ENCODE peak calls at places on chromosomes 5 and 9, in ten cellular contexts. W is neuronal stem cell; U is omental fat pad; M is neural crest cell; Z is GM06990; G is WTC11; N is stimulated activated CD4-positive, alpha-beta T cell treated with anti-CD3 and anti-CD28 coated beads, Interleukin-15, amount 100 ng/mL, for 1 hour; T is head of caudate nucleus; A is nucleus accumbens; E is CD8-positive, alpha-beta memory T cell. S is an unnamed sample.

GRCh38 chr5:38603691-38604090 is 47.2 kb upstream of the LIFR start:
- DNase-seq in W (no peak), U (no peak), M (no peak), Z (no peak), G (no peak), N (no peak), T (no peak), A (no peak), E (no peak), S (no peak)

GRCh38 chr5:131206061-131206460 is 35.3 kb downstream of the LYRM7 start:
- DNase-seq in W (no peak), U (no peak), M (no peak), Z (no peak), G (no peak), N (no peak), T (no peak), A (no peak), E (no peak), S (no peak)

GRCh38 chr5:52981507-52981906 is 7.6 kb upstream of the ITGA2 start:
- DNase-seq in W (no peak), U (no peak), M (no peak), Z (no peak), G (no peak), N (no peak), T (no peak), A (no peak), E (no peak), S (no peak)

GRCh38 chr9:33102551-33103210 is 26.2 kb upstream of the SMU1 start:
- DNase-seq in W (no peak), U (no peak), M (no peak), Z (no peak), G (no peak), N (no peak), T (no peak), A (no peak), E (no peak), S (no peak)

GRCh38 chr9:136260936-136261472 is 15.4 kb upstream of the QSOX2 start:
- DNase-seq in W (no peak), U (no peak), M (no peak), Z (no peak), G (no peak), N (no peak), T (no peak), A (no peak), E (no peak), S (no peak)

GRCh38 chr5:76918539-76918938 is 34.3 kb upstream of the CRHBP start:
- DNase-seq in W (no peak), U (no peak), M (no peak), Z (no peak), G (no peak), N (no peak), T (no peak), A (no peak), E (no peak), S (no peak)

GRCh38 chr5:144126707-144127106 is 43.8 kb downstream of the YIPF5 start:
- DNase-seq in W (no peak), U (no peak), M (no peak), Z (no peak), G (no peak), N (no peak), T (no peak), A (no peak), E (no peak), S (no peak)

GRCh38 chr9:116280529-116280928 is 126.9 kb downstream of the PAPPA start:
- DNase-seq in W (no peak), U (no peak), M (no peak), Z (no peak), G (no peak), N (no peak), T (no peak), A (no peak), E (no peak), S (no peak)

GRCh38 chr9:131276107-131276888 is at the start of gene FAM78A:
- DNase-seq in W (no peak), U (no peak), M (no peak), Z (peak; percentile 80), G (peak; percentile 51), N (no peak), T (no peak), A (no peak), E (peak; percentile 56), S (no peak)

GRCh38 chr9:95736891-95737522 is 138.5 kb upstream of the ERCC6L2 start:
- DNase-seq in W (no peak), U (no peak), M (no peak), Z (no peak), G (no peak), N (no peak), T (no peak), A (no peak), E (no peak), S (no peak)

GRCh38 chr5:83340511-83340918 is 131.0 kb upstream of the VCAN start:
- DNase-seq in W (no peak), U (no peak), M (no peak), Z (no peak), G (no peak), N (no peak), T (no peak), A (no peak), E (no peak), S (no peak)